ENCODE peak calls at places on chromosomes 11 and 22, in ten cellular contexts. P is ascending aorta, H is KG1, R is AG08395, J is ELF-1, B is HAP-1, I is anterior cingulate cortex, Y is cardiac fibroblast, A is amniotic stem cell, U is H4. Z is an unnamed sample.

GRCh38 chr11:69854719-69855118 is 35.5 kb upstream of the FGF3 start:
- DNase-seq in P (no peak), H (no peak), R (peak), J (no peak), B (no peak), I (no peak), Y (peak), A (no peak), U (no peak), Z (no peak)

GRCh38 chr22:20579273-20580120 is 72.1 kb downstream of the MED15 start:
- DNase-seq in P (no peak), H (no peak), R (no peak), J (no peak), B (no peak), I (no peak), Y (no peak), A (no peak), U (no peak), Z (no peak)

GRCh38 chr11:29120329-29120695 is 896.5 kb downstream of the KCNA4 start:
- DNase-seq in P (no peak), H (no peak), R (no peak), J (no peak), B (no peak), I (no peak), Y (no peak), A (no peak), U (no peak), Z (no peak)

GRCh38 chr11:76266269-76266668 is 60.0 kb upstream of the WNT11 start:
- DNase-seq in P (no peak), H (no peak), R (peak), J (no peak), B (no peak), I (no peak), Y (peak), A (peak), U (peak), Z (no peak)

GRCh38 chr11:69892986-69893555 is 73.9 kb upstream of the FGF3 start:
- DNase-seq in P (no peak), H (no peak), R (no peak), J (no peak), B (no peak), I (no peak), Y (no peak), A (no peak), U (no peak), Z (no peak)

GRCh38 chr11:32113637-32114203 is 22.8 kb downstream of the RCN1 start:
- DNase-seq in P (no peak), H (no peak), R (no peak), J (no peak), B (no peak), I (no peak), Y (no peak), A (no peak), U (no peak), Z (no peak)

GRCh38 chr22:46675479-46675878 is 55.3 kb downstream of the GRAMD4 start:
- DNase-seq in P (no peak), H (no peak), R (no peak), J (no peak), B (no peak), I (no peak), Y (no peak), A (no peak), U (no peak), Z (no peak)

GRCh38 chr11:95650271-95650670 is 139.3 kb downstream of the FAM76B start:
- DNase-seq in P (no peak), H (no peak), R (no peak), J (no peak), B (no peak), I (no peak), Y (no peak), A (no peak), U (no peak), Z (no peak)

GRCh38 chr11:68037481-68038225 is 1.2 kb upstream of the TCIRG1 start:
- DNase-seq in P (no peak), H (no peak), R (no peak), J (no peak), B (no peak), I (no peak), Y (no peak), A (no peak), U (no peak), Z (no peak)

GRCh38 chr22:39144101-39144815 is 8.2 kb downstream of the CBX7 start:
- DNase-seq in P (no peak), H (no peak), R (peak), J (peak), B (no peak), I (no peak), Y (peak), A (no peak), U (peak), Z (no peak)

GRCh38 chr22:49699476-49699875 is 128.2 kb downstream of the BRD1 start:
- DNase-seq in P (no peak), H (no peak), R (no peak), J (no peak), B (no peak), I (no peak), Y (no peak), A (no peak), U (no peak), Z (no peak)

GRCh38 chr11:118003021-118003423 is 16.8 kb downstream of the IL10RA start:
- DNase-seq in P (no peak), H (no peak), R (no peak), J (no peak), B (no peak), I (no peak), Y (no peak), A (no peak), U (no peak), Z (no peak)

GRCh38 chr11:62665630-62666258 is 632 bp downstream of the CSKMT start:
- DNase-seq in P (no peak), H (peak), R (peak), J (no peak), B (no peak), I (peak), Y (peak), A (no peak), U (peak), Z (no peak)

GRCh38 chr11:67372993-67373915 is at the start of gene CLCF1:
- DNase-seq in P (no peak), H (no peak), R (peak), J (no peak), B (peak), I (no peak), Y (peak), A (peak), U (peak), Z (no peak)

GRCh38 chr11:93939084-93939780 is 81.9 kb upstream of the HEPHL1 start:
- DNase-seq in P (no peak), H (no peak), R (no peak), J (no peak), B (no peak), I (no peak), Y (no peak), A (no peak), U (peak), Z (no peak)

GRCh38 chr11:65861165-65861505 is 902 bp downstream of the MUS81 start:
- DNase-seq in P (no peak), H (no peak), R (no peak), J (no peak), B (no peak), I (no peak), Y (no peak), A (no peak), U (no peak), Z (no peak)

GRCh38 chr22:20591660-20592310 is 84.4 kb downstream of the MED15 start:
- DNase-seq in P (no peak), H (no peak), R (no peak), J (peak), B (no peak), I (no peak), Y (no peak), A (no peak), U (peak), Z (no peak)

GRCh38 chr11:8354622-8355417 is 91.1 kb upstream of the LMO1 start:
- DNase-seq in P (no peak), H (peak), R (no peak), J (peak), B (no peak), I (peak), Y (no peak), A (no peak), U (no peak), Z (no peak)

GRCh38 chr11:34308821-34309585 is 48.8 kb downstream of the ABTB2 start:
- DNase-seq in P (no peak), H (no peak), R (peak), J (no peak), B (no peak), I (no peak), Y (peak), A (no peak), U (no peak), Z (no peak)

GRCh38 chr11:68411501-68411991 is 49.0 kb upstream of the PPP6R3 start:
- DNase-seq in P (no peak), H (no peak), R (no peak), J (no peak), B (no peak), I (no peak), Y (no peak), A (no peak), U (no peak), Z (no peak)

GRCh38 chr11:124891390-124891861 is 6.2 kb downstream of the ROBO4 start:
- DNase-seq in P (no peak), H (no peak), R (no peak), J (peak), B (no peak), I (no peak), Y (no peak), A (no peak), U (no peak), Z (no peak)

GRCh38 chr11:38593649-38594048 is 1995.6 kb upstream of the RAG2 start:
- DNase-seq in P (no peak), H (no peak), R (no peak), J (no peak), B (peak), I (no peak), Y (peak), A (no peak), U (peak), Z (no peak)

GRCh38 chr11:2775626-2776350 is 76.0 kb upstream of the KCNQ1OT1 start:
- DNase-seq in P (no peak), H (no peak), R (no peak), J (no peak), B (no peak), I (no peak), Y (no peak), A (no peak), U (no peak), Z (no peak)

GRCh38 chr11:102050927-102051575 is 3.8 kb downstream of the CFAP300 start:
- DNase-seq in P (no peak), H (no peak), R (no peak), J (no peak), B (no peak), I (no peak), Y (no peak), A (no peak), U (no peak), Z (no peak)

GRCh38 chr11:14310696-14311095 is 48.3 kb downstream of the RRAS2 start:
- DNase-seq in P (no peak), H (no peak), R (peak), J (no peak), B (peak), I (no peak), Y (peak), A (no peak), U (no peak), Z (no peak)

GRCh38 chr11:16160146-16160545 is 196.2 kb downstream of the SOX6 start:
- DNase-seq in P (no peak), H (no peak), R (no peak), J (no peak), B (no peak), I (no peak), Y (no peak), A (no peak), U (no peak), Z (no peak)

Z was measured in cerebellar nuclear complex.